ENCODE peak calls at places on chromosome 15, in five cellular contexts. One of them, this sample, is unnamed.

GRCh38 chr15:65762914-65763787 is 28.9 kb downstream of the DENND4A start:
- ATAC-seq in Right ventricle myocardium superior: no peak
- ATAC-seq in body of pancreas: no peak
- ATAC-seq in activated T-helper 17 cell treated with anti-CD3 and anti-CD28 coated beads, Interleukin-2, amount 50 U/mL, for 72 hours: peak; percentile 27
- ATAC-seq in pancreas: no peak
- ATAC-seq in this sample: peak; percentile 18

GRCh38 chr15:40988157-40988556 is 34.9 kb downstream of the CHAC1 start:
- ATAC-seq in Right ventricle myocardium superior: no peak
- ATAC-seq in pancreas: no peak
- ATAC-seq in body of pancreas: no peak
- ATAC-seq in activated T-helper 17 cell treated with anti-CD3 and anti-CD28 coated beads, Interleukin-2, amount 50 U/mL, for 72 hours: no peak
- ATAC-seq in this sample: no peak

GRCh38 chr15:71332605-71333004 is 217.3 kb downstream of the THSD4 start:
- ATAC-seq in pancreas: no peak
- ATAC-seq in activated T-helper 17 cell treated with anti-CD3 and anti-CD28 coated beads, Interleukin-2, amount 50 U/mL, for 72 hours: no peak
- ATAC-seq in Right ventricle myocardium superior: peak; percentile 32
- ATAC-seq in body of pancreas: no peak
- ATAC-seq in this sample: no peak

GRCh38 chr15:67917037-67917436 is 77.2 kb upstream of the RNU6-1 start:
- ATAC-seq in pancreas: peak; percentile 51
- ATAC-seq in Right ventricle myocardium superior: peak; percentile 75
- ATAC-seq in body of pancreas: no peak
- ATAC-seq in activated T-helper 17 cell treated with anti-CD3 and anti-CD28 coated beads, Interleukin-2, amount 50 U/mL, for 72 hours: no peak
- ATAC-seq in this sample: no peak

GRCh38 chr15:73265536-73266153 is 103.1 kb downstream of the HCN4 start:
- ATAC-seq in pancreas: peak; percentile 69
- ATAC-seq in activated T-helper 17 cell treated with anti-CD3 and anti-CD28 coated beads, Interleukin-2, amount 50 U/mL, for 72 hours: peak; percentile 77
- ATAC-seq in body of pancreas: peak; percentile 47
- ATAC-seq in Right ventricle myocardium superior: no peak
- ATAC-seq in this sample: peak; percentile 38

GRCh38 chr15:60004019-60004845 is at the start of gene FOXB1:
- ATAC-seq in activated T-helper 17 cell treated with anti-CD3 and anti-CD28 coated beads, Interleukin-2, amount 50 U/mL, for 72 hours: no peak
- ATAC-seq in Right ventricle myocardium superior: no peak
- ATAC-seq in body of pancreas: no peak
- ATAC-seq in pancreas: no peak
- ATAC-seq in this sample: no peak

GRCh38 chr15:25611603-25612002 is 172.8 kb upstream of the UBE3A start:
- ATAC-seq in Right ventricle myocardium superior: peak; percentile 79
- ATAC-seq in activated T-helper 17 cell treated with anti-CD3 and anti-CD28 coated beads, Interleukin-2, amount 50 U/mL, for 72 hours: no peak
- ATAC-seq in pancreas: no peak
- ATAC-seq in body of pancreas: no peak
- ATAC-seq in this sample: no peak

GRCh38 chr15:91478717-91479191 is 374.8 kb upstream of the SLCO3A1 start:
- ATAC-seq in body of pancreas: no peak
- ATAC-seq in Right ventricle myocardium superior: no peak
- ATAC-seq in pancreas: no peak
- ATAC-seq in activated T-helper 17 cell treated with anti-CD3 and anti-CD28 coated beads, Interleukin-2, amount 50 U/mL, for 72 hours: no peak
- ATAC-seq in this sample: no peak

GRCh38 chr15:70269991-70270751 is 172.5 kb upstream of the TLE3 start:
- ATAC-seq in pancreas: peak; percentile 24
- ATAC-seq in body of pancreas: no peak
- ATAC-seq in Right ventricle myocardium superior: peak; percentile 21
- ATAC-seq in activated T-helper 17 cell treated with anti-CD3 and anti-CD28 coated beads, Interleukin-2, amount 50 U/mL, for 72 hours: no peak
- ATAC-seq in this sample: no peak

GRCh38 chr15:89335289-89336041 is 841 bp upstream of the POLG start:
- ATAC-seq in pancreas: peak; percentile 22
- ATAC-seq in Right ventricle myocardium superior: no peak
- ATAC-seq in activated T-helper 17 cell treated with anti-CD3 and anti-CD28 coated beads, Interleukin-2, amount 50 U/mL, for 72 hours: peak; percentile 6
- ATAC-seq in body of pancreas: no peak
- ATAC-seq in this sample: no peak